ENCODE peak calls at places on chromosomes 12 and 14, in five cellular contexts. G is BJ, A is neural progenitor cell, D is uterus, R is A549. Q is an unnamed sample.

GRCh38 chr12:121812921-121813896 is 9.4 kb downstream of the SETD1B start:
- DNase-seq in G (no peak), D (no peak), R (no peak), A (no peak), Q (no peak)

GRCh38 chr12:32821293-32822089 is 65.8 kb upstream of the YARS2 start:
- DNase-seq in R (no peak), D (no peak), G (no peak), A (no peak), Q (peak)

GRCh38 chr14:68421116-68421515 is 371.8 kb downstream of the ZFP36L1 start:
- DNase-seq in A (no peak), R (no peak), G (no peak), D (no peak), Q (peak)

GRCh38 chr14:65352964-65353530 is 59.5 kb upstream of the FUT8 start:
- DNase-seq in A (no peak), R (peak), G (no peak), D (no peak), Q (no peak)

GRCh38 chr14:36834293-36834692 is 172.6 kb downstream of the PAX9 start:
- DNase-seq in G (no peak), A (no peak), R (no peak), D (no peak), Q (no peak)

GRCh38 chr14:41285193-41285748 is 321.4 kb upstream of the LRFN5 start:
- DNase-seq in D (no peak), A (peak), G (no peak), R (peak), Q (peak)

GRCh38 chr12:114783176-114783575 is 99.2 kb upstream of the TBX3 start:
- DNase-seq in D (no peak), R (no peak), G (no peak), A (no peak), Q (no peak)

GRCh38 chr12:69274861-69275260 is 35.5 kb downstream of the CPSF6 start:
- DNase-seq in G (no peak), R (no peak), A (no peak), D (no peak), Q (peak)

DNA sequence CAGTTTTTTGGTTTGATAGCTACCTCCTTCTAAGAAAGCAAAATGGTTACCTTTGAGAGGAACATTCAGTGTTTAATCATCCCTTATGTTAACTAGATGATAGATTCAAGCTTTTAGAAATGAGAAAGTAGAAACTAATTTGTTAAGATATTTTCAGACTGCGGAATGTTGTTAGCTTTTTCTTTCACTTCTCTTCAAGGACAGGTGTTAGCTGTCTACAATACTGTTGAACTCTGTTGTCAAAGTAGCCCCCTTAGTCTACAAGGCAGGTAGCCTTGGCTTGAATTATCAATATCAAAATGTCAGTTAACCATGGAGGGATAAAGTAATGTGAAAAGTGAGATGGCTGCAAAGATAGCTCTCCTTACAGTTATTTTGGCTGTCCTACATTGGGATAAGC is 14.8 kb downstream of the MAPK1IP1L start:
- DNase-seq in D (no peak), R (no peak), G (no peak), A (no peak), Q (no peak)
- TF ChIP-seq CTCF in D (no peak), R (no peak), G (no peak), A (no peak), Q (no peak)

GRCh38 chr12:6384499-6385436 is 806 bp downstream of the LTBR start:
- DNase-seq in D (no peak), A (no peak), R (no peak), G (no peak), Q (peak)
- H3K4me3 ChIP-seq in D (peak), A (no peak), R (peak), G (peak), Q (peak)

GRCh38 chr14:90109858-90110257 is 48.1 kb downstream of the KCNK13 start:
- DNase-seq in D (no peak), R (peak), G (no peak), A (peak), Q (no peak)

GRCh38 chr14:90111895-90112534 is 50.2 kb downstream of the KCNK13 start:
- DNase-seq in A (no peak), G (no peak), D (no peak), R (peak), Q (peak)

GRCh38 chr14:90116444-90116843 is 54.6 kb downstream of the KCNK13 start:
- DNase-seq in R (no peak), D (no peak), G (no peak), A (no peak), Q (no peak)

GRCh38 chr14:90115780-90116179 is 54.0 kb downstream of the KCNK13 start:
- DNase-seq in R (no peak), G (no peak), A (no peak), D (no peak), Q (no peak)

DNA sequence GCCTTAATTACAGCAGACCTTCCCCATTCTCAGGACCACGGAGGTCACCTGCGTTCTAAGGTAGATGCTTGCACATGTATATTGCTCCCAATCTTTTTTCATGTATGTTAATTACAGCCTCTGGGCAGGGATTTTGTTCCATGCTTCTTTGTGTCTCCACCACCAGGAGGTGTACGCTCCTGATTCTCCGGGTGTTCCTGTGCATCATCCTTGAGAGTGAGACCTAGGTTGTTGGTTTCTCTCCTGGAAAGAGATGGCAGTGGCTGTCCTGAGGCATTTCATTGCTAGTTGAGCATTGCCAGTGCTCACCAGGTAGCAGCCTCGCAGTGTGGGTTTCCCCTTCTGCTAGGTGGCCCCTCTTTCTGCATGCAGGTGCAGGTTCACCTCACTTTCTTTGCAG is 52.8 kb downstream of the KCNK13 start:
- DNase-seq in G (no peak), R (peak), A (peak), D (no peak), Q (no peak)
- TF ChIP-seq CTCF in G (no peak), R (no peak), A (peak), D (no peak), Q (peak)

DNA sequence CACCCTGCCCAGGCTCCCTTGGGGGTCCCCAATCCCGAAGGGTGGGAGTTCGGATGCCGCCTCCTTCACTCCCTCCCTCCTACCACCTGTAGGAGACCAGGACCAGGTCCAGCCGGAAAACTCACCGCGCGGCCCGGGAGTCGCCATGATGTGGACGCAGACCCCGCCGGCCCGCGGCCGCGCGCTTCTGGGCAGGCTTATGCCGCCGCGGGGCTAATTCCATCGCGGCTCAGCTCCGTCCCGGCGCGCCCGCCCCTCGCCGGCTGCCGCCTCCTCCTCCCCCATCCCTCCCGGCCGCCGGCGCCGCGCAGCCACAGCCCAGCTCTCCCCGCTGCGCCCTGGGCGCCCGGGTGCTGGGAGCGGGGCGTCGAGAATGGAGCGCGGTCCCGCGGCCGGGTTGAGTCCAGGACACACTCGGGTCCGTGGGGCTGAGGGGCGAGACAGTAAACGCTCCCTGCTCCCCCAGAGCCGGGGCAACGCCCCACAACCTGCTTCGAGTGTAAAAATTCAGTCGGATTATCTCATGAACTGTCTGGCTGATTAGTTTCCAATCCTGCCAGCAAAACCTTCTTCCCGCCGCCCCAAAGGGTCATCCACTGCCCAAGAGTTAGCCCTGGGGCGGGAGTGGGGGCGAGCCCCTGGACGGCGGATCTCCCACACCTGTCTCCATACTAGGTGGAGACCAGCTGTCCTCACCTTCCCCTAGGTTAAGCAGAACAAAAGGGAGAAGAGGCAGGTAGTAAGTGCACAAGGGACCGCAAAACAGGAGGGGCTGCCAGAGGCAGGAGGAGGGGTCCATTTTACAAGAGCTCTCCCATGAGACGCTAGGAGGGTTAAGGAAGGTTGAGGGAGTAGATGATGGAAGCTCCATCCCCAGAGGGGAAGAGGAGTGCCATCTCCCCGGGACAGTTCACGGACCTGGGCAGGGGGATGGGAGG is at the start of gene ANO2:
- DNase-seq in D (no peak), G (no peak), A (peak), R (no peak), Q (no peak)
- H3K4me3 ChIP-seq in D (peak), G (peak), A (peak), R (peak), Q (peak)

GRCh38 chr14:38941485-38941884 is 161.6 kb downstream of the SEC23A start:
- DNase-seq in D (no peak), G (no peak), R (peak), A (no peak), Q (peak)
- TF ChIP-seq CTCF in D (no peak), G (peak), R (no peak), A (no peak), Q (peak)

DNA sequence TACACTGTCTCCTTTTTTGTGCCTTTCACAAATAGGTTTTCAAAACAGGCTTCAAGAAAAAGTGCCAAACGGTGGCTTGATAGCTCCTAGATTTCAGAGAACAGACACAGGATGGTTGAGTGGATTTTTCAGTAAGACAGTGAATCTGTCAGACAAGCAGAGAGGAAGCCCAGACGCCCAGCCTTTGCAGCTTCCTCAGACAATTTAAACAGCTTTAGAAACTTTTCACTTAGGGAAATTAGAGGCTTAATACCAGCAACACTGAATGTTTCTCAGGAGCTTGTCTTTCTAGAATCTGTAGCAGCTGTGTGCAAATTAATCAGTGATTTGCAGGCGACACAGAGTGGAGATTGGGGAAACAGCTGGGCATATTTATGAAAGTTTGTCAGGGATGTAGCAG is 362.2 kb downstream of the GALC start:
- DNase-seq in A (no peak), G (no peak), R (no peak), D (peak), Q (no peak)
- H3K4me3 ChIP-seq in A (no peak), G (no peak), R (no peak), D (no peak), Q (no peak)

GRCh38 chr14:22112004-22112403 is 438.4 kb upstream of the OR4E1 start:
- DNase-seq in A (peak), D (no peak), R (peak), G (no peak), Q (peak)

GRCh38 chr14:22104971-22105641 is 431.5 kb upstream of the OR4E1 start:
- DNase-seq in R (no peak), A (no peak), G (no peak), D (no peak), Q (no peak)

GRCh38 chr14:22105643-22106042 is 432.0 kb upstream of the OR4E1 start:
- DNase-seq in D (no peak), R (no peak), A (no peak), G (no peak), Q (no peak)

GRCh38 chr14:22107734-22108133 is 434.1 kb upstream of the OR4E1 start:
- DNase-seq in A (no peak), R (no peak), D (no peak), G (no peak), Q (no peak)

GRCh38 chr14:22106700-22107697 is 433.4 kb upstream of the OR4E1 start:
- DNase-seq in R (no peak), G (no peak), D (no peak), A (no peak), Q (no peak)
- TF ChIP-seq CTCF in R (no peak), G (no peak), D (no peak), A (peak), Q (no peak)

GRCh38 chr12:103444983-103445382 is 50.8 kb downstream of the C12orf42 start:
- DNase-seq in G (no peak), D (no peak), R (no peak), A (no peak), Q (no peak)
- H3K4me3 ChIP-seq in G (no peak), D (no peak), R (no peak), A (no peak), Q (no peak)

Q was measured in choroid plexus epithelial cell.